ENCODE peak calls at places on chromosomes 13 and 19, in five cellular contexts. E, J, Q, V and T are unnamed samples.

GRCh38 chr13:36880961-36881360 is 39.1 kb downstream of the SMAD9 start:
- DNase-seq in J (no peak), Q (no peak), V (no peak), E (no peak), T (no peak)

GRCh38 chr19:18898081-18898532 is 2.1 kb upstream of the CERS1 start:
- DNase-seq in J (no peak), E (no peak), Q (no peak), V (no peak), T (no peak)

GRCh38 chr19:2461751-2462634 is 5.2 kb upstream of the LMNB2 start:
- DNase-seq in V (peak), E (no peak), J (no peak), Q (no peak), T (no peak)

GRCh38 chr19:46402725-46403124 is 10.6 kb downstream of the CCDC8 start:
- DNase-seq in J (no peak), Q (no peak), V (no peak), E (no peak), T (no peak)

GRCh38 chr13:97266734-97267417 is 44.7 kb downstream of the MBNL2 start:
- DNase-seq in J (no peak), E (no peak), Q (no peak), V (no peak), T (no peak)

GRCh38 chr13:50382511-50382910 is 367.3 kb downstream of the KCNRG start:
- DNase-seq in Q (no peak), V (no peak), E (no peak), J (no peak), T (no peak)

GRCh38 chr13:113216165-113217056 is 7.0 kb downstream of the CUL4A start:
- DNase-seq in V (no peak), Q (no peak), E (no peak), J (no peak), T (no peak)

GRCh38 chr19:34364830-34365462 is at the start of gene GPI:
- DNase-seq in J (peak), E (peak), Q (peak), V (peak), T (no peak)

GRCh38 chr13:66992683-66993082 is 237.5 kb downstream of the PCDH9 start:
- DNase-seq in Q (no peak), V (no peak), J (no peak), E (no peak), T (no peak)

GRCh38 chr19:12481781-12482504 is 2.7 kb downstream of the ZNF709 start:
- DNase-seq in E (no peak), V (no peak), Q (no peak), J (no peak), T (no peak)

GRCh38 chr13:73168226-73168992 is 109.6 kb downstream of the KLF5 start:
- DNase-seq in E (no peak), Q (no peak), J (no peak), V (no peak), T (no peak)

GRCh38 chr13:66914155-66914554 is 316.0 kb downstream of the PCDH9 start:
- DNase-seq in Q (no peak), J (no peak), E (no peak), V (no peak), T (no peak)

GRCh38 chr19:42577016-42577415 is 17.7 kb downstream of the CEACAM8 start:
- DNase-seq in Q (no peak), J (no peak), E (no peak), V (no peak), T (no peak)

GRCh38 chr19:6103217-6103644 is 7.1 kb downstream of the RFX2 start:
- DNase-seq in V (peak), E (no peak), J (peak), Q (no peak), T (peak)

GRCh38 chr19:48806518-48806817 is 4.4 kb downstream of the BCAT2 start:
- DNase-seq in J (no peak), Q (no peak), E (peak), V (no peak), T (no peak)

GRCh38 chr13:30121244-30121643 is 186.1 kb downstream of the KATNAL1 start:
- DNase-seq in V (no peak), E (no peak), Q (no peak), J (no peak), T (no peak)

GRCh38 chr19:46828484-46828883 is 22.2 kb downstream of the AP2S1 start:
- DNase-seq in V (no peak), E (no peak), J (no peak), Q (no peak), T (no peak)

GRCh38 chr13:19067767-19068166 is 113.9 kb downstream of the TUBA3C start:
- DNase-seq in J (no peak), Q (no peak), V (no peak), E (no peak), T (no peak)

GRCh38 chr19:18049390-18049789 is 37.3 kb downstream of the IL12RB1 start:
- DNase-seq in J (peak), V (peak), E (peak), Q (peak), T (peak)

GRCh38 chr19:36417752-36418286 is 625 bp downstream of the ZFP82 start:
- DNase-seq in E (no peak), J (peak), V (peak), Q (peak), T (no peak)

GRCh38 chr13:110536006-110536693 is 25.4 kb downstream of the RAB20 start:
- DNase-seq in E (no peak), J (no peak), V (no peak), Q (no peak), T (no peak)

GRCh38 chr19:7554990-7555864 is 19.7 kb downstream of the PNPLA6 start:
- DNase-seq in Q (no peak), J (peak), V (no peak), E (no peak), T (no peak)

GRCh38 chr19:53254451-53255341 is at the start of gene ZNF677:
- DNase-seq in V (peak), Q (peak), E (peak), J (peak), T (peak)

GRCh38 chr13:112972867-112973576 is 4.0 kb downstream of the MCF2L start:
- DNase-seq in Q (no peak), J (no peak), E (no peak), V (no peak), T (no peak)

GRCh38 chr19:8161135-8161646 is 11.8 kb upstream of the FBN3 start:
- DNase-seq in J (no peak), V (no peak), E (no peak), Q (no peak), T (no peak)

GRCh38 chr19:18833849-18834643 is 2.3 kb downstream of the UPF1 start:
- DNase-seq in E (no peak), J (no peak), Q (no peak), V (no peak), T (no peak)

GRCh38 chr19:46076951-46077814 is 36.4 kb upstream of the IGFL4 start:
- DNase-seq in J (peak), E (peak), V (no peak), Q (peak), T (no peak)

GRCh38 chr19:37691881-37692504 is 27.6 kb downstream of the ZNF607 start:
- DNase-seq in Q (peak), E (peak), V (peak), J (peak), T (peak)

GRCh38 chr13:75512253-75512652 is 25.4 kb downstream of the COMMD6 start:
- DNase-seq in J (no peak), Q (no peak), V (no peak), E (no peak), T (no peak)

GRCh38 chr19:30870861-30871260 is 478.4 kb downstream of the TSHZ3 start:
- DNase-seq in E (no peak), Q (no peak), J (peak), V (no peak), T (no peak)

GRCh38 chr13:44653261-44653660 is 77.1 kb upstream of the TSC22D1 start:
- DNase-seq in V (no peak), Q (no peak), J (no peak), E (no peak), T (no peak)

GRCh38 chr19:6733338-6734095 is 3.9 kb downstream of the GPR108 start:
- DNase-seq in V (no peak), J (no peak), Q (no peak), E (no peak), T (no peak)

GRCh38 chr13:50991624-50992610 is 82.3 kb downstream of the RNASEH2B start:
- DNase-seq in Q (no peak), J (no peak), E (no peak), V (no peak), T (no peak)

GRCh38 chr13:22915442-22916082 is 265.2 kb upstream of the SGCG start:
- DNase-seq in E (peak), Q (peak), V (peak), J (peak), T (no peak)